ENCODE peak calls at places on chromosomes 4 and X, in six cellular contexts. One of them, this sample, is unnamed.
A peak's percentile ranks its signal among the peaks of the same experiment; 100 is the strongest.

GRCh38 chrX:102985182-102985581 is 48.1 kb downstream of the RAB40AL start:
- DNase-seq in K562: no peak
- DNase-seq in H1: no peak
- DNase-seq in HepG2: no peak
- DNase-seq in A549: no peak
- DNase-seq in WTC11: no peak
- DNase-seq in this sample: no peak

GRCh38 chr4:88697588-88698329 is at the start of gene NAP1L5:
- DNase-seq in K562: peak; percentile 74
- DNase-seq in A549: peak; percentile 7
- DNase-seq in H1: no peak
- DNase-seq in HepG2: no peak
- DNase-seq in WTC11: peak; percentile 54
- DNase-seq in this sample: peak; percentile 64

GRCh38 chr4:87633239-87633638 is 16.8 kb upstream of the DMP1 start:
- DNase-seq in K562: peak; percentile 4
- DNase-seq in WTC11: no peak
- DNase-seq in HepG2: no peak
- DNase-seq in A549: no peak
- DNase-seq in H1: no peak
- DNase-seq in this sample: peak; percentile 62

GRCh38 chr4:111678466-111678865 is 466.8 kb upstream of the FAM241A start:
- DNase-seq in K562: no peak
- DNase-seq in HepG2: no peak
- DNase-seq in H1: no peak
- DNase-seq in A549: no peak
- DNase-seq in WTC11: no peak
- DNase-seq in this sample: peak; percentile 84

GRCh38 chr4:38865445-38865844 is 2.2 kb upstream of the FAM114A1 start:
- DNase-seq in A549: no peak
- DNase-seq in K562: no peak
- DNase-seq in HepG2: peak; percentile 25
- DNase-seq in WTC11: no peak
- DNase-seq in H1: no peak
- DNase-seq in this sample: no peak

GRCh38 chr4:78642934-78643333 is 91.4 kb downstream of the ANXA3 start:
- DNase-seq in A549: no peak
- DNase-seq in H1: no peak
- DNase-seq in WTC11: no peak
- DNase-seq in K562: peak; percentile 75
- DNase-seq in HepG2: no peak
- DNase-seq in this sample: no peak

GRCh38 chrX:121030083-121030482 is 17.3 kb upstream of the GLUD2 start:
- DNase-seq in WTC11: no peak
- DNase-seq in A549: no peak
- DNase-seq in K562: no peak
- DNase-seq in H1: no peak
- DNase-seq in HepG2: no peak
- DNase-seq in this sample: no peak

GRCh38 chr4:140374130-140374477 is 658 bp downstream of the SCOC start:
- DNase-seq in K562: no peak
- DNase-seq in H1: no peak
- DNase-seq in HepG2: peak; percentile 32
- DNase-seq in WTC11: no peak
- DNase-seq in A549: no peak
- DNase-seq in this sample: no peak

GRCh38 chr4:113020966-113021365 is 28.5 kb upstream of the ANK2 start:
- DNase-seq in WTC11: no peak
- DNase-seq in H1: no peak
- DNase-seq in A549: no peak
- DNase-seq in HepG2: no peak
- DNase-seq in K562: no peak
- DNase-seq in this sample: no peak

GRCh38 chr4:114879916-114880315 is 233.5 kb downstream of the NDST4 start:
- DNase-seq in WTC11: no peak
- DNase-seq in K562: no peak
- DNase-seq in H1: no peak
- DNase-seq in HepG2: no peak
- DNase-seq in A549: no peak
- DNase-seq in this sample: no peak

GRCh38 chr4:4384837-4385236 is 2.1 kb upstream of the NSG1 start:
- DNase-seq in H1: peak; percentile 31
- DNase-seq in A549: peak; percentile 21
- DNase-seq in HepG2: peak; percentile 12
- DNase-seq in K562: peak; percentile 66
- DNase-seq in WTC11: peak; percentile 84
- DNase-seq in this sample: no peak

GRCh38 chrX:11908371-11908770 is 150.3 kb downstream of the MSL3 start:
- DNase-seq in H1: no peak
- DNase-seq in WTC11: peak; percentile 8
- DNase-seq in HepG2: peak; percentile 2
- DNase-seq in A549: peak; percentile 8
- DNase-seq in K562: peak; percentile 9
- DNase-seq in this sample: peak; percentile 32

GRCh38 chrX:120840826-120841225 is 34.8 kb downstream of the CT47B1 start:
- DNase-seq in HepG2: no peak
- DNase-seq in H1: no peak
- DNase-seq in A549: no peak
- DNase-seq in K562: no peak
- DNase-seq in WTC11: no peak
- DNase-seq in this sample: peak; percentile 2

GRCh38 chrX:13216139-13216538 is 103.7 kb downstream of the ATXN3L start:
- DNase-seq in A549: no peak
- DNase-seq in K562: no peak
- DNase-seq in HepG2: no peak
- DNase-seq in WTC11: no peak
- DNase-seq in H1: no peak
- DNase-seq in this sample: no peak

GRCh38 chr4:127686656-127687055 is 43.5 kb upstream of the SLC25A31 start:
- DNase-seq in WTC11: no peak
- DNase-seq in HepG2: no peak
- DNase-seq in H1: no peak
- DNase-seq in A549: no peak
- DNase-seq in K562: no peak
- DNase-seq in this sample: peak; percentile 42

GRCh38 chr4:41039312-41039711 is 175.0 kb downstream of the APBB2 start:
- DNase-seq in K562: no peak
- DNase-seq in H1: no peak
- DNase-seq in HepG2: no peak
- DNase-seq in WTC11: no peak
- DNase-seq in A549: no peak
- DNase-seq in this sample: no peak

GRCh38 chr4:39642885-39643550 is 4.4 kb upstream of the SMIM14 start:
- DNase-seq in H1: no peak
- DNase-seq in K562: no peak
- DNase-seq in A549: no peak
- DNase-seq in HepG2: peak; percentile 66
- DNase-seq in WTC11: no peak
- DNase-seq in this sample: no peak

GRCh38 chr4:122588453-122589238 is 32.2 kb downstream of the IL21 start:
- DNase-seq in WTC11: no peak
- DNase-seq in HepG2: no peak
- DNase-seq in A549: no peak
- DNase-seq in H1: no peak
- DNase-seq in K562: no peak
- DNase-seq in this sample: no peak

GRCh38 chr4:110629780-110630500 is 7.1 kb upstream of the PITX2 start:
- DNase-seq in HepG2: no peak
- DNase-seq in WTC11: no peak
- DNase-seq in A549: no peak
- DNase-seq in K562: no peak
- DNase-seq in H1: no peak
- DNase-seq in this sample: no peak

GRCh38 chr4:106541253-106541652 is 172.7 kb upstream of the GIMD1 start:
- DNase-seq in H1: no peak
- DNase-seq in K562: no peak
- DNase-seq in A549: no peak
- DNase-seq in HepG2: no peak
- DNase-seq in WTC11: no peak
- DNase-seq in this sample: peak; percentile 62

GRCh38 chrX:39528161-39528560 is 569.6 kb downstream of the BCOR start:
- DNase-seq in A549: no peak
- DNase-seq in H1: no peak
- DNase-seq in WTC11: no peak
- DNase-seq in K562: no peak
- DNase-seq in HepG2: no peak
- DNase-seq in this sample: no peak

GRCh38 chrX:17039826-17040225 is 93.4 kb downstream of the REPS2 start:
- DNase-seq in K562: no peak
- DNase-seq in A549: no peak
- DNase-seq in HepG2: no peak
- DNase-seq in WTC11: no peak
- DNase-seq in H1: no peak
- DNase-seq in this sample: no peak

GRCh38 chr4:19512086-19512485 is 739.6 kb upstream of the SLIT2 start:
- DNase-seq in WTC11: no peak
- DNase-seq in H1: no peak
- DNase-seq in A549: no peak
- DNase-seq in K562: no peak
- DNase-seq in HepG2: no peak
- DNase-seq in this sample: no peak

GRCh38 chr4:121308828-121309227 is 72.0 kb downstream of the QRFPR start:
- DNase-seq in K562: no peak
- DNase-seq in H1: no peak
- DNase-seq in A549: no peak
- DNase-seq in HepG2: no peak
- DNase-seq in WTC11: no peak
- DNase-seq in this sample: no peak

GRCh38 chr4:147787204-147787603 is 55.3 kb downstream of the ARHGAP10 start:
- DNase-seq in H1: no peak
- DNase-seq in A549: no peak
- DNase-seq in HepG2: no peak
- DNase-seq in WTC11: no peak
- DNase-seq in K562: no peak
- DNase-seq in this sample: no peak

GRCh38 chr4:66564901-66565648 is 894.8 kb upstream of the EPHA5 start:
- DNase-seq in A549: no peak
- DNase-seq in WTC11: no peak
- DNase-seq in H1: no peak
- DNase-seq in K562: no peak
- DNase-seq in HepG2: no peak
- DNase-seq in this sample: no peak

GRCh38 chr4:115657991-115658390 is 544.6 kb upstream of the NDST4 start:
- DNase-seq in K562: no peak
- DNase-seq in A549: no peak
- DNase-seq in WTC11: no peak
- DNase-seq in HepG2: no peak
- DNase-seq in H1: no peak
- DNase-seq in this sample: no peak

GRCh38 chr4:42302348-42302747 is 94.9 kb upstream of the SHISA3 start:
- DNase-seq in K562: peak; percentile 42
- DNase-seq in A549: no peak
- DNase-seq in HepG2: peak; percentile 68
- DNase-seq in WTC11: peak; percentile 71
- DNase-seq in H1: no peak
- DNase-seq in this sample: peak; percentile 27

GRCh38 chr4:124936427-124936826 is 223.9 kb upstream of the ANKRD50 start:
- DNase-seq in WTC11: no peak
- DNase-seq in H1: no peak
- DNase-seq in HepG2: no peak
- DNase-seq in A549: no peak
- DNase-seq in K562: no peak
- DNase-seq in this sample: no peak
- TF ChIP-seq JUN in WTC11: no peak
- TF ChIP-seq JUN in H1: no peak
- TF ChIP-seq JUN in HepG2: no peak
- TF ChIP-seq JUN in A549: no peak
- TF ChIP-seq JUN in K562: no peak
- TF ChIP-seq JUN in this sample: no peak

GRCh38 chr4:31442236-31442635 is 722.1 kb downstream of the PCDH7 start:
- DNase-seq in H1: peak; percentile 15
- DNase-seq in A549: no peak
- DNase-seq in HepG2: peak; percentile 1
- DNase-seq in WTC11: peak; percentile 53
- DNase-seq in K562: peak; percentile 4
- DNase-seq in this sample: no peak
- TF ChIP-seq JUN in H1: no peak
- TF ChIP-seq JUN in A549: no peak
- TF ChIP-seq JUN in HepG2: no peak
- TF ChIP-seq JUN in WTC11: no peak
- TF ChIP-seq JUN in K562: no peak
- TF ChIP-seq JUN in this sample: no peak

GRCh38 chr4:98151145-98151929 is 8.1 kb upstream of the STPG2 start:
- DNase-seq in A549: no peak
- DNase-seq in HepG2: no peak
- DNase-seq in H1: no peak
- DNase-seq in WTC11: no peak
- DNase-seq in K562: no peak
- DNase-seq in this sample: no peak

GRCh38 chr4:98150092-98150761 is 7.0 kb upstream of the STPG2 start:
- DNase-seq in K562: no peak
- DNase-seq in H1: no peak
- DNase-seq in A549: no peak
- DNase-seq in HepG2: no peak
- DNase-seq in WTC11: no peak
- DNase-seq in this sample: no peak

GRCh38 chr4:98143001-98143899 is at the start of gene STPG2:
- DNase-seq in A549: peak; percentile 50
- DNase-seq in HepG2: peak; percentile 79
- DNase-seq in WTC11: peak; percentile 95
- DNase-seq in H1: peak; percentile 82
- DNase-seq in K562: peak; percentile 61
- DNase-seq in this sample: peak; percentile 87

GRCh38 chr4:98148856-98149255 is 5.6 kb upstream of the STPG2 start:
- DNase-seq in H1: no peak
- DNase-seq in HepG2: no peak
- DNase-seq in A549: no peak
- DNase-seq in WTC11: no peak
- DNase-seq in K562: no peak
- DNase-seq in this sample: no peak
- TF ChIP-seq JUN in H1: no peak
- TF ChIP-seq JUN in HepG2: no peak
- TF ChIP-seq JUN in A549: no peak
- TF ChIP-seq JUN in WTC11: no peak
- TF ChIP-seq JUN in K562: no peak
- TF ChIP-seq JUN in this sample: no peak

GRCh38 chr4:1474126-1475090 is 68.2 kb upstream of the NKX1-1 start:
- DNase-seq in A549: no peak
- DNase-seq in K562: no peak
- DNase-seq in HepG2: no peak
- DNase-seq in WTC11: peak; percentile 5
- DNase-seq in H1: no peak
- DNase-seq in this sample: no peak
- TF ChIP-seq JUN in A549: no peak
- TF ChIP-seq JUN in K562: no peak
- TF ChIP-seq JUN in HepG2: no peak
- TF ChIP-seq JUN in WTC11: no peak
- TF ChIP-seq JUN in H1: no peak
- TF ChIP-seq JUN in this sample: no peak

DNA sequence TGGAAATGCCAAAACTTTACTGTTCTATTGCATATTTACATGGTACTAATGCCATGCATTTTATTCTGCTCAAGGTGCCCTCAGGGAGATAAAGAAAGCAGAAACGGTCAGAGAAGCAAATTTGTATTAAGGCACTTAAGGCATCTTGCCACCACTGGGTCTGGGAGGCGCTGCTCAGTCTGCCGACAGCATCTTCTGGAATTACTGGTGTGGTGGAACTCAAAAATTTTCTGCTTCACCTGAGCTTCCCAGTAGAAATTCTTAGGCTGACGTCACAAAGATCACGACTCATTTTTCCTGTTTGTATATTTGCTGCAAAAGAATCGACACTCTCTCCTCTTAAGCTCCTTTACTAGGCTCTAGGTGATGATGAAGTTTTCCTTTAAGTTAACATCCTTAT is 3.0 kb downstream of the RASSF6 start:
- DNase-seq in H1: no peak
- DNase-seq in HepG2: no peak
- DNase-seq in K562: no peak
- DNase-seq in WTC11: no peak
- DNase-seq in A549: no peak
- DNase-seq in this sample: no peak
- TF ChIP-seq JUN in H1: no peak
- TF ChIP-seq JUN in HepG2: no peak
- TF ChIP-seq JUN in K562: no peak
- TF ChIP-seq JUN in WTC11: no peak
- TF ChIP-seq JUN in A549: no peak
- TF ChIP-seq JUN in this sample: no peak

This sample was measured in endothelial cell of umbilical vein.